ENCODE peak calls at places on chromosome X, in ten cellular contexts. One of them, this sample, is unnamed.

GRCh38 chrX:40085086-40085551 is 12.6 kb downstream of the BCOR start:
- DNase-seq in brain microvascular endothelial cell: no peak
- DNase-seq in CD8-positive, alpha-beta memory T cell: no peak
- DNase-seq in pancreas: peak
- DNase-seq in CD8-positive, alpha-beta T cell: no peak
- DNase-seq in RWPE1: no peak
- DNase-seq in right lobe of liver: no peak
- DNase-seq in cardiac muscle cell: peak
- DNase-seq in right cardiac atrium: peak
- DNase-seq in transverse colon: no peak
- DNase-seq in this sample: no peak

GRCh38 chrX:20729421-20729820 is 462.7 kb upstream of the RPS6KA3 start:
- DNase-seq in brain microvascular endothelial cell: no peak
- DNase-seq in CD8-positive, alpha-beta memory T cell: no peak
- DNase-seq in pancreas: no peak
- DNase-seq in CD8-positive, alpha-beta T cell: no peak
- DNase-seq in RWPE1: no peak
- DNase-seq in right lobe of liver: no peak
- DNase-seq in cardiac muscle cell: no peak
- DNase-seq in right cardiac atrium: no peak
- DNase-seq in transverse colon: no peak
- DNase-seq in this sample: no peak

GRCh38 chrX:108036298-108036973 is 8.4 kb upstream of the VSIG1 start:
- DNase-seq in brain microvascular endothelial cell: peak
- DNase-seq in CD8-positive, alpha-beta memory T cell: no peak
- DNase-seq in pancreas: no peak
- DNase-seq in CD8-positive, alpha-beta T cell: no peak
- DNase-seq in RWPE1: peak
- DNase-seq in right lobe of liver: no peak
- DNase-seq in cardiac muscle cell: peak
- DNase-seq in right cardiac atrium: no peak
- DNase-seq in transverse colon: no peak
- DNase-seq in this sample: no peak

GRCh38 chrX:110418857-110419249 is 60.2 kb downstream of the RTL9 start:
- DNase-seq in brain microvascular endothelial cell: peak
- DNase-seq in CD8-positive, alpha-beta memory T cell: no peak
- DNase-seq in pancreas: no peak
- DNase-seq in CD8-positive, alpha-beta T cell: no peak
- DNase-seq in RWPE1: no peak
- DNase-seq in right lobe of liver: no peak
- DNase-seq in cardiac muscle cell: peak
- DNase-seq in right cardiac atrium: no peak
- DNase-seq in transverse colon: no peak
- DNase-seq in this sample: no peak

GRCh38 chrX:54994668-54995452 is 872 bp upstream of the PFKFB1 start:
- DNase-seq in brain microvascular endothelial cell: no peak
- DNase-seq in CD8-positive, alpha-beta memory T cell: no peak
- DNase-seq in pancreas: no peak
- DNase-seq in CD8-positive, alpha-beta T cell: no peak
- DNase-seq in RWPE1: no peak
- DNase-seq in right lobe of liver: peak
- DNase-seq in cardiac muscle cell: no peak
- DNase-seq in right cardiac atrium: no peak
- DNase-seq in transverse colon: no peak
- DNase-seq in this sample: no peak

GRCh38 chrX:37603938-37604409 is 32.5 kb downstream of the LANCL3 start:
- DNase-seq in brain microvascular endothelial cell: no peak
- DNase-seq in CD8-positive, alpha-beta memory T cell: no peak
- DNase-seq in pancreas: no peak
- DNase-seq in CD8-positive, alpha-beta T cell: no peak
- DNase-seq in RWPE1: no peak
- DNase-seq in right lobe of liver: no peak
- DNase-seq in cardiac muscle cell: no peak
- DNase-seq in right cardiac atrium: no peak
- DNase-seq in transverse colon: no peak
- DNase-seq in this sample: no peak

GRCh38 chrX:14056201-14056600 is 26.5 kb upstream of the GEMIN8 start:
- DNase-seq in brain microvascular endothelial cell: no peak
- DNase-seq in CD8-positive, alpha-beta memory T cell: no peak
- DNase-seq in pancreas: no peak
- DNase-seq in CD8-positive, alpha-beta T cell: no peak
- DNase-seq in RWPE1: no peak
- DNase-seq in right lobe of liver: no peak
- DNase-seq in cardiac muscle cell: peak
- DNase-seq in right cardiac atrium: no peak
- DNase-seq in transverse colon: no peak
- DNase-seq in this sample: no peak

GRCh38 chrX:6981718-6982406 is 165.7 kb upstream of the STS start:
- DNase-seq in brain microvascular endothelial cell: no peak
- DNase-seq in CD8-positive, alpha-beta memory T cell: no peak
- DNase-seq in pancreas: no peak
- DNase-seq in CD8-positive, alpha-beta T cell: no peak
- DNase-seq in RWPE1: no peak
- DNase-seq in right lobe of liver: no peak
- DNase-seq in cardiac muscle cell: no peak
- DNase-seq in right cardiac atrium: no peak
- DNase-seq in transverse colon: no peak
- DNase-seq in this sample: no peak

GRCh38 chrX:40174594-40175415 is 77.0 kb upstream of the BCOR start:
- DNase-seq in brain microvascular endothelial cell: peak
- DNase-seq in CD8-positive, alpha-beta memory T cell: peak
- DNase-seq in pancreas: no peak
- DNase-seq in CD8-positive, alpha-beta T cell: no peak
- DNase-seq in RWPE1: no peak
- DNase-seq in right lobe of liver: peak
- DNase-seq in cardiac muscle cell: peak
- DNase-seq in right cardiac atrium: peak
- DNase-seq in transverse colon: peak
- DNase-seq in this sample: no peak

GRCh38 chrX:152904151-152905080 is 6.5 kb downstream of the ZNF185 start:
- DNase-seq in brain microvascular endothelial cell: peak
- DNase-seq in CD8-positive, alpha-beta memory T cell: no peak
- DNase-seq in pancreas: peak
- DNase-seq in CD8-positive, alpha-beta T cell: peak
- DNase-seq in RWPE1: peak
- DNase-seq in right lobe of liver: peak
- DNase-seq in cardiac muscle cell: peak
- DNase-seq in right cardiac atrium: peak
- DNase-seq in transverse colon: peak
- DNase-seq in this sample: no peak

GRCh38 chrX:107731831-107732502 is 43.6 kb downstream of the TSC22D3 start:
- DNase-seq in brain microvascular endothelial cell: peak
- DNase-seq in CD8-positive, alpha-beta memory T cell: no peak
- DNase-seq in pancreas: peak
- DNase-seq in CD8-positive, alpha-beta T cell: no peak
- DNase-seq in RWPE1: peak
- DNase-seq in right lobe of liver: peak
- DNase-seq in cardiac muscle cell: peak
- DNase-seq in right cardiac atrium: peak
- DNase-seq in transverse colon: peak
- DNase-seq in this sample: peak

GRCh38 chrX:154142386-154142785 is 1.7 kb upstream of the OPN1LW start:
- DNase-seq in brain microvascular endothelial cell: no peak
- DNase-seq in CD8-positive, alpha-beta memory T cell: no peak
- DNase-seq in pancreas: no peak
- DNase-seq in CD8-positive, alpha-beta T cell: no peak
- DNase-seq in RWPE1: no peak
- DNase-seq in right lobe of liver: no peak
- DNase-seq in cardiac muscle cell: no peak
- DNase-seq in right cardiac atrium: no peak
- DNase-seq in transverse colon: no peak
- DNase-seq in this sample: no peak

GRCh38 chrX:136768469-136769084 is 12.2 kb downstream of the ARHGEF6 start:
- DNase-seq in brain microvascular endothelial cell: peak
- DNase-seq in CD8-positive, alpha-beta memory T cell: peak
- DNase-seq in pancreas: no peak
- DNase-seq in CD8-positive, alpha-beta T cell: no peak
- DNase-seq in RWPE1: peak
- DNase-seq in right lobe of liver: no peak
- DNase-seq in cardiac muscle cell: peak
- DNase-seq in right cardiac atrium: peak
- DNase-seq in transverse colon: peak
- DNase-seq in this sample: no peak

GRCh38 chrX:102624105-102624504 is 24.8 kb downstream of the ARMCX5 start:
- DNase-seq in brain microvascular endothelial cell: no peak
- DNase-seq in CD8-positive, alpha-beta memory T cell: no peak
- DNase-seq in pancreas: peak
- DNase-seq in CD8-positive, alpha-beta T cell: no peak
- DNase-seq in RWPE1: no peak
- DNase-seq in right lobe of liver: no peak
- DNase-seq in cardiac muscle cell: peak
- DNase-seq in right cardiac atrium: peak
- DNase-seq in transverse colon: no peak
- DNase-seq in this sample: no peak

GRCh38 chrX:46547857-46548256 is 2.6 kb upstream of the ZNF674 start:
- DNase-seq in brain microvascular endothelial cell: peak
- DNase-seq in CD8-positive, alpha-beta memory T cell: no peak
- DNase-seq in pancreas: no peak
- DNase-seq in CD8-positive, alpha-beta T cell: no peak
- DNase-seq in RWPE1: peak
- DNase-seq in right lobe of liver: no peak
- DNase-seq in cardiac muscle cell: peak
- DNase-seq in right cardiac atrium: no peak
- DNase-seq in transverse colon: no peak
- DNase-seq in this sample: no peak

GRCh38 chrX:146278381-146278780 is 460.8 kb downstream of the SLITRK2 start:
- DNase-seq in brain microvascular endothelial cell: no peak
- DNase-seq in CD8-positive, alpha-beta memory T cell: no peak
- DNase-seq in pancreas: no peak
- DNase-seq in CD8-positive, alpha-beta T cell: no peak
- DNase-seq in RWPE1: no peak
- DNase-seq in right lobe of liver: no peak
- DNase-seq in cardiac muscle cell: no peak
- DNase-seq in right cardiac atrium: no peak
- DNase-seq in transverse colon: no peak
- DNase-seq in this sample: no peak

GRCh38 chrX:71615954-71616353 is 2.4 kb downstream of the CXCR3 start:
- DNase-seq in brain microvascular endothelial cell: no peak
- DNase-seq in CD8-positive, alpha-beta memory T cell: no peak
- DNase-seq in pancreas: no peak
- DNase-seq in CD8-positive, alpha-beta T cell: no peak
- DNase-seq in RWPE1: no peak
- DNase-seq in right lobe of liver: no peak
- DNase-seq in cardiac muscle cell: no peak
- DNase-seq in right cardiac atrium: no peak
- DNase-seq in transverse colon: no peak
- DNase-seq in this sample: no peak

GRCh38 chrX:53089224-53089842 is 4.6 kb upstream of the KANTR start:
- DNase-seq in brain microvascular endothelial cell: peak
- DNase-seq in CD8-positive, alpha-beta memory T cell: peak
- DNase-seq in pancreas: peak
- DNase-seq in CD8-positive, alpha-beta T cell: no peak
- DNase-seq in RWPE1: no peak
- DNase-seq in right lobe of liver: no peak
- DNase-seq in cardiac muscle cell: peak
- DNase-seq in right cardiac atrium: peak
- DNase-seq in transverse colon: peak
- DNase-seq in this sample: no peak
- H3K27ac ChIP-seq in brain microvascular endothelial cell: peak
- H3K27ac ChIP-seq in CD8-positive, alpha-beta memory T cell: peak
- H3K27ac ChIP-seq in pancreas: peak
- H3K27ac ChIP-seq in CD8-positive, alpha-beta T cell: peak
- H3K27ac ChIP-seq in RWPE1: peak
- H3K27ac ChIP-seq in right lobe of liver: no peak
- H3K27ac ChIP-seq in cardiac muscle cell: peak
- H3K27ac ChIP-seq in right cardiac atrium: peak
- H3K27ac ChIP-seq in transverse colon: peak
- H3K27ac ChIP-seq in this sample: peak

DNA sequence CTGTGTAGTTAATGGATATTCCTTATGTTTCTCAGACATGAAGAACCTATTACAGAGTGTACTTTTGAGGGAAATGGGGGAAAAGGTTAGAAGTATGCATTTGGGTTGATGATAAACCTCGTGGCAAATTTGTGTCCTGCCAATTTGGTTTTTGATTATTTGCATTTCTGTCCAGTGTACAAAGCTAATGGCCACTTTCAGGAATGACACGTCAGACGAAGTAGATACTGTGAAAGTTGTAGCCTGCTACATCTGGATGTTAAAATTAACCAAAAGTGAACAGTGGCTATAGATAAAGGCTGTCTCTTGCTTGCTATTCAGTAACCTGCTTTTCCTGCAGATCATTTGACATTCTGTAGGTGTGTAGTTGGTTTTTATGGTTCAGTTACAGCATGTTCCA is 1.0 kb downstream of the PRDX4 start:
- DNase-seq in brain microvascular endothelial cell: no peak
- DNase-seq in CD8-positive, alpha-beta memory T cell: no peak
- DNase-seq in pancreas: no peak
- DNase-seq in CD8-positive, alpha-beta T cell: no peak
- DNase-seq in RWPE1: no peak
- DNase-seq in right lobe of liver: no peak
- DNase-seq in cardiac muscle cell: no peak
- DNase-seq in right cardiac atrium: no peak
- DNase-seq in transverse colon: no peak
- DNase-seq in this sample: no peak
- H3K27ac ChIP-seq in brain microvascular endothelial cell: peak
- H3K27ac ChIP-seq in CD8-positive, alpha-beta memory T cell: peak
- H3K27ac ChIP-seq in pancreas: peak
- H3K27ac ChIP-seq in CD8-positive, alpha-beta T cell: no peak
- H3K27ac ChIP-seq in RWPE1: no peak
- H3K27ac ChIP-seq in right lobe of liver: peak
- H3K27ac ChIP-seq in cardiac muscle cell: no peak
- H3K27ac ChIP-seq in right cardiac atrium: no peak
- H3K27ac ChIP-seq in transverse colon: peak
- H3K27ac ChIP-seq in this sample: no peak

DNA sequence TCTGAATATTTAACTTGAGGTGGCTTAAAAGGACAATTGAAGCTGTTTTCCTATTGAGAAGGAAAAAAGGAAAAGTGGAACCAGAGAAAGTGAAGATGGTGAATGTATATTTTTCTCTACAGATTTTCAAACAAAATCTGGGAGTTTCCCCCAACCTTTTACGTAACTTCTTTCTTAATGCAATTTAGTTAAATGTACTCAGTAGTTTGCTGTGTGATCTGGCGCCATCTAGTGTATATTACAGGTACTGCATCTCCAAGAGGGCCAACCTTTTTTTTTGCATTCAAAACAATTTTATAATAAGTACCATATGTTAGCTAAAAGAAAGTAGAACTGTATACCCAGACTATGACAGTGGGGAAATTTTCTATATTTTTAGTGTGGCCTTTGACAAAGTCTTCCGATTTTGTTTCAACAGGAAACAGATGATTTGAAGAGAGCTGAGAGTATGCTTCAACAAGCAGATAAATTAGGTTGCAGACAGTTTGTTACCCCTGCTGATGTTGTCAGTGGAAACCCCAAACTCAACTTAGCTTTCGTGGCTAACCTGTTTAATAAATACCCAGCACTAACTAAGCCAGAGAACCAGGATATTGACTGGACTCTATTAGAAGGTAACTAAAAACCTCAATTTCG is 82.0 kb downstream of the PLS3 start:
- DNase-seq in brain microvascular endothelial cell: peak
- DNase-seq in CD8-positive, alpha-beta memory T cell: no peak
- DNase-seq in pancreas: peak
- DNase-seq in CD8-positive, alpha-beta T cell: peak
- DNase-seq in RWPE1: peak
- DNase-seq in right lobe of liver: no peak
- DNase-seq in cardiac muscle cell: peak
- DNase-seq in right cardiac atrium: no peak
- DNase-seq in transverse colon: peak
- DNase-seq in this sample: no peak
- H3K27ac ChIP-seq in brain microvascular endothelial cell: no peak
- H3K27ac ChIP-seq in CD8-positive, alpha-beta memory T cell: no peak
- H3K27ac ChIP-seq in pancreas: no peak
- H3K27ac ChIP-seq in CD8-positive, alpha-beta T cell: no peak
- H3K27ac ChIP-seq in RWPE1: no peak
- H3K27ac ChIP-seq in right lobe of liver: no peak
- H3K27ac ChIP-seq in cardiac muscle cell: peak
- H3K27ac ChIP-seq in right cardiac atrium: no peak
- H3K27ac ChIP-seq in transverse colon: no peak
- H3K27ac ChIP-seq in this sample: no peak

GRCh38 chrX:50614460-50614859 is 143.8 kb upstream of the DGKK start:
- DNase-seq in brain microvascular endothelial cell: no peak
- DNase-seq in CD8-positive, alpha-beta memory T cell: no peak
- DNase-seq in pancreas: no peak
- DNase-seq in CD8-positive, alpha-beta T cell: no peak
- DNase-seq in RWPE1: no peak
- DNase-seq in right lobe of liver: no peak
- DNase-seq in cardiac muscle cell: no peak
- DNase-seq in right cardiac atrium: no peak
- DNase-seq in transverse colon: no peak
- DNase-seq in this sample: no peak
- H3K27ac ChIP-seq in brain microvascular endothelial cell: no peak
- H3K27ac ChIP-seq in CD8-positive, alpha-beta memory T cell: no peak
- H3K27ac ChIP-seq in pancreas: no peak
- H3K27ac ChIP-seq in CD8-positive, alpha-beta T cell: no peak
- H3K27ac ChIP-seq in RWPE1: no peak
- H3K27ac ChIP-seq in right lobe of liver: no peak
- H3K27ac ChIP-seq in cardiac muscle cell: no peak
- H3K27ac ChIP-seq in right cardiac atrium: no peak
- H3K27ac ChIP-seq in transverse colon: no peak
- H3K27ac ChIP-seq in this sample: no peak